ENCODE peak calls at places on chromosomes 5 and 9, in four cellular contexts. One of them, this sample, is unnamed.
A peak's percentile ranks its signal among the peaks of the same experiment; 100 is the strongest.

GRCh38 chr9:117868594-117868993 is 164.4 kb downstream of the TLR4 start:
- DNase-seq in AG04450: no peak
- DNase-seq in cardiac fibroblast: no peak
- DNase-seq in AG10803: no peak
- DNase-seq in this sample: no peak

GRCh38 chr9:133938670-133939258 is 53.4 kb downstream of the VAV2 start:
- DNase-seq in AG04450: no peak
- DNase-seq in cardiac fibroblast: no peak
- DNase-seq in AG10803: no peak
- DNase-seq in this sample: no peak

GRCh38 chr9:118575341-118576070 is 793.7 kb downstream of the BRINP1 start:
- DNase-seq in AG04450: no peak
- DNase-seq in cardiac fibroblast: peak; percentile 62
- DNase-seq in AG10803: peak; percentile 66
- DNase-seq in this sample: no peak

GRCh38 chr5:28580616-28581015 is 1542.2 kb upstream of the CDH9 start:
- DNase-seq in AG04450: no peak
- DNase-seq in cardiac fibroblast: peak; percentile 61
- DNase-seq in AG10803: no peak
- DNase-seq in this sample: no peak

GRCh38 chr5:69086206-69086605 is 7.6 kb upstream of the SLC30A5 start:
- DNase-seq in AG04450: no peak
- DNase-seq in cardiac fibroblast: no peak
- DNase-seq in AG10803: no peak
- DNase-seq in this sample: no peak

GRCh38 chr5:175826980-175827379 is 44.4 kb upstream of the CPLX2 start:
- DNase-seq in AG04450: no peak
- DNase-seq in cardiac fibroblast: no peak
- DNase-seq in AG10803: no peak
- DNase-seq in this sample: no peak

GRCh38 chr5:5497132-5497748 is 74.8 kb downstream of the ICE1 start:
- DNase-seq in AG04450: no peak
- DNase-seq in cardiac fibroblast: peak; percentile 71
- DNase-seq in AG10803: peak; percentile 64
- DNase-seq in this sample: peak; percentile 14

GRCh38 chr5:39138892-39139291 is 64.7 kb upstream of the RICTOR start:
- DNase-seq in AG04450: peak; percentile 3
- DNase-seq in cardiac fibroblast: peak; percentile 96
- DNase-seq in AG10803: peak; percentile 59
- DNase-seq in this sample: no peak

GRCh38 chr5:25339541-25339940 is 694.8 kb upstream of the CDH10 start:
- DNase-seq in AG04450: no peak
- DNase-seq in cardiac fibroblast: no peak
- DNase-seq in AG10803: no peak
- DNase-seq in this sample: no peak

GRCh38 chr5:148394587-148395019 is 10.8 kb downstream of the FBXO38 start:
- DNase-seq in AG04450: no peak
- DNase-seq in cardiac fibroblast: no peak
- DNase-seq in AG10803: no peak
- DNase-seq in this sample: no peak

GRCh38 chr5:98121036-98121936 is 652.2 kb upstream of the RGMB start:
- DNase-seq in AG04450: no peak
- DNase-seq in cardiac fibroblast: no peak
- DNase-seq in AG10803: no peak
- DNase-seq in this sample: no peak

GRCh38 chr5:7392401-7393024 is 3.4 kb upstream of the ADCY2 start:
- DNase-seq in AG04450: no peak
- DNase-seq in cardiac fibroblast: peak; percentile 11
- DNase-seq in AG10803: peak; percentile 68
- DNase-seq in this sample: peak; percentile 20

GRCh38 chr5:56481147-56481997 is 248.2 kb upstream of the ANKRD55 start:
- DNase-seq in AG04450: no peak
- DNase-seq in cardiac fibroblast: peak; percentile 35
- DNase-seq in AG10803: peak; percentile 24
- DNase-seq in this sample: no peak

GRCh38 chr5:22500521-22500920 is 352.6 kb downstream of the CDH12 start:
- DNase-seq in AG04450: no peak
- DNase-seq in cardiac fibroblast: no peak
- DNase-seq in AG10803: no peak
- DNase-seq in this sample: no peak

DNA sequence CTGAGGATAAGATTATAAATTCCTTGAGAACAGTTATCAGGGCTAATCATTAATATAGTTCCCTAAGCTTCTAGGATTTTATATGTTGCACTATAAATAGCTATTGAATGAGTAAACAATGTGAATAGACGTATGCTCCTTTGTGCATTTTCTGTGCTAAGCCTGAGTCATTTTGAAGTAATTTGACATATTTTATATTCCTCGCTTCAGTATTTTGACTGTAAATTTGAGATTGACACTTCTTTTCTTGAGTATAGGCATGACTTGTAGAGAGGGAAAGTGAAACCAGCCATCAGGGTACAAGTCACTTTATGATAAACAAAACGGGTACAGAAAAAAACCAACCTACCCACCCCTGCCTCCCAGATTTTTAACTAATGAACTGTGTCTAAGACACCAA is 367.7 kb upstream of the PRR16 start:
- DNase-seq in AG04450: no peak
- DNase-seq in cardiac fibroblast: peak; percentile 72
- DNase-seq in AG10803: peak; percentile 39
- DNase-seq in this sample: no peak
- H3K4me3 ChIP-seq in AG04450: peak overlapping the region; percentile 26
- H3K4me3 ChIP-seq in cardiac fibroblast: peak overlapping the region; percentile 9
- H3K4me3 ChIP-seq in AG10803: peak overlapping the region; percentile 2
- H3K4me3 ChIP-seq in this sample: no peak overlapping the region

GRCh38 chr9:2243666-2244555 is 228.8 kb downstream of the SMARCA2 start:
- DNase-seq in AG04450: no peak
- DNase-seq in cardiac fibroblast: peak; percentile 74
- DNase-seq in AG10803: no peak
- DNase-seq in this sample: no peak

GRCh38 chr9:2241875-2242741 is 227.0 kb downstream of the SMARCA2 start:
- DNase-seq in AG04450: peak; percentile 85
- DNase-seq in cardiac fibroblast: peak; percentile 95
- DNase-seq in AG10803: peak; percentile 85
- DNase-seq in this sample: peak; percentile 63

GRCh38 chr9:2242778-2243395 is 227.7 kb downstream of the SMARCA2 start:
- DNase-seq in AG04450: no peak
- DNase-seq in cardiac fibroblast: peak; percentile 30
- DNase-seq in AG10803: no peak
- DNase-seq in this sample: no peak

GRCh38 chr9:2235623-2236022 is 220.5 kb downstream of the SMARCA2 start:
- DNase-seq in AG04450: no peak
- DNase-seq in cardiac fibroblast: no peak
- DNase-seq in AG10803: no peak
- DNase-seq in this sample: no peak

DNA sequence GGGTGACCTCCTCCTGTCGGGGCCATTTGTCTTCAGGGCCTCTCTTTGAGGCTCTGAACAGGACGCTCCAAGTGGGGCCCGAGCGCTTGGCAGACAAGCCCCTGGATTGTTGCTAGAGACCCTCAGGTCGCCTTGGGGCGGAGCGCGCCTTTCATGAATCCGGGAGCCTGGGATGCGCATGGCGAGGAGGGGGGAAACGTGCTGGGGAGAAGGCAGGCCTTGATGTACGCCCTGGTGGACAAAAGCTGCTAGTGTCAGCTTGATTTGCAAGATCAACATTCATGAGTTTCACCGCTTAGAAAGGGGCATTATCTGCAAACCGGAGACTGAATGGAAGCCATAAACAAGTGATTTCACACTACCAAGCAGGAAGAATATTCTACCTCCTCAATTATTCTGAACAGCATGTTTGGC is 226.3 kb downstream of the SMARCA2 start:
- DNase-seq in AG04450: peak; percentile 75
- DNase-seq in cardiac fibroblast: peak; percentile 89
- DNase-seq in AG10803: peak; percentile 78
- DNase-seq in this sample: peak; percentile 31
- TF ChIP-seq CTCF in AG04450: peak; percentile 55
- TF ChIP-seq CTCF in cardiac fibroblast: peak; percentile 34
- TF ChIP-seq CTCF in AG10803: peak; percentile 44
- TF ChIP-seq CTCF in this sample: peak; percentile 27

DNA sequence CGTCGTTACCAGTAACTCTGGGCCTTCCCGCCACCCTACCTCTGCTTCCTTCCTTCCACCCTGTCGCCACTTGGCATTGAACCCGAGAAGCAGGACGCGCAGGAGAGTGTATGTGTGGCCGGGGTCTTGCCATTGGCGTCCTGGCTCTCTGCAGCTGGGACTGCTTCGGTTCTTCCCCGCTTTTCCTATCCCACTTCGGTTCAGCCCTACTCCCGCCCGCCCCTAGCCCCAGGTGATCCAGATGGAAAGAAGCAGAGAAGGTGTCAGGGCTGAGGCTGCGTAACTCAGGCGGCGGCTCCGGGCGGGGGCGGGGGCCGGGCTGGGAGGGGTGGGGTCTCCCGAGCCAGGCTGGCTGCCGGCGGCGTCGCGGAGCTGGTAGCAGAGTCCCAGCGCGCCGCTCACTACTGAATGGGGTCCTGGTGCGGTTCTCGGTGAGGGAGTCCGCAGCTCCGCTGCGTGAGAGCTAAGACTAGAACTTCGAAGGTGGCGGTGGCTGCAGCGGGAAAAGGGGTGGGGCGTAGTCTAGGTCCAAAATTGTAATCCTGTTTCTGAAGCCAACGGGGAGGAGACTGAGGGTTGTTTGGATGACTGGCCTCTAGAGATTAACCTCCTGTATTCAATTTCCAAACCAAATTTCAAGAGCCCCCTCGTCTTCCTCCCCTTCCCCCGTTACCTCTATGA is 1.3 kb downstream of the PRR16 start:
- DNase-seq in AG04450: no peak
- DNase-seq in cardiac fibroblast: peak; percentile 68
- DNase-seq in AG10803: peak; percentile 72
- DNase-seq in this sample: no peak
- H3K4me3 ChIP-seq in AG04450: peak overlapping the region; percentile 91
- H3K4me3 ChIP-seq in cardiac fibroblast: peak overlapping the region; percentile 85
- H3K4me3 ChIP-seq in AG10803: peak overlapping the region; percentile 90
- H3K4me3 ChIP-seq in this sample: peak overlapping the region; percentile 81

GRCh38 chr5:43231977-43232376 is 40.0 kb downstream of the NIM1K start:
- DNase-seq in AG04450: no peak
- DNase-seq in cardiac fibroblast: no peak
- DNase-seq in AG10803: peak; percentile 5
- DNase-seq in this sample: no peak
- TF ChIP-seq CTCF in AG04450: no peak
- TF ChIP-seq CTCF in cardiac fibroblast: peak; percentile 18
- TF ChIP-seq CTCF in AG10803: no peak
- TF ChIP-seq CTCF in this sample: peak; percentile 25

GRCh38 chr5:72177538-72177937 is 70.3 kb downstream of the MAP1B start:
- DNase-seq in AG04450: no peak
- DNase-seq in cardiac fibroblast: no peak
- DNase-seq in AG10803: no peak
- DNase-seq in this sample: no peak
- H3K4me3 ChIP-seq in AG04450: no peak overlapping the region
- H3K4me3 ChIP-seq in cardiac fibroblast: no peak overlapping the region
- H3K4me3 ChIP-seq in AG10803: no peak overlapping the region
- H3K4me3 ChIP-seq in this sample: no peak overlapping the region

DNA sequence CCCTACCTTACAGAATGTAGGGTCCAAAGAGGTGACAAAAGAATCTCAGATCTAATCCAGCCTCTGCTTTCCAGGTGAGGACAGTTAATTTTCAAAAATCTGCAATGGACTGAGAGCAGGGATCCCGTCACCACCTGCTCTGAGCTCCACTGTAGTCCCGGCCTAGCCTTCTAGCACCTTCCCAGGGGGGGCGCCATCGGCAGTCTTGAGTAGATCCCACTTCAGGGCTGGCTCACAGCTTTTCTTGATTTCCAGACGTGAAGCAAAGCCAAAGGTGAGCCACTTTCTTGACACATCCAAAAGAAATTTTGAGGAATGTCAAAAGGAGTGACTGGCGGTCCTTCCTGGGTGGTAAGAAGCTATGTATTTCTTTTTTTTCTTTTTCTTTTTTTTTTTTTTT is 114.1 kb downstream of the SYK start:
- DNase-seq in AG04450: no peak
- DNase-seq in cardiac fibroblast: peak; percentile 39
- DNase-seq in AG10803: no peak
- DNase-seq in this sample: no peak
- TF ChIP-seq CTCF in AG04450: peak; percentile 45
- TF ChIP-seq CTCF in cardiac fibroblast: peak; percentile 45
- TF ChIP-seq CTCF in AG10803: peak; percentile 36
- TF ChIP-seq CTCF in this sample: peak; percentile 47

GRCh38 chr9:97501972-97502221 is 431 bp downstream of the TMOD1 start:
- DNase-seq in AG04450: no peak
- DNase-seq in cardiac fibroblast: no peak
- DNase-seq in AG10803: no peak
- DNase-seq in this sample: no peak

GRCh38 chr9:97501177-97501971 is at the start of gene TMOD1:
- DNase-seq in AG04450: no peak
- DNase-seq in cardiac fibroblast: peak; percentile 25
- DNase-seq in AG10803: no peak
- DNase-seq in this sample: no peak

GRCh38 chr9:97502984-97503861 is 1.8 kb downstream of the TMOD1 start:
- DNase-seq in AG04450: no peak
- DNase-seq in cardiac fibroblast: no peak
- DNase-seq in AG10803: no peak
- DNase-seq in this sample: no peak

GRCh38 chr9:97503862-97504210 is 2.4 kb downstream of the TMOD1 start:
- DNase-seq in AG04450: no peak
- DNase-seq in cardiac fibroblast: no peak
- DNase-seq in AG10803: no peak
- DNase-seq in this sample: no peak

DNA sequence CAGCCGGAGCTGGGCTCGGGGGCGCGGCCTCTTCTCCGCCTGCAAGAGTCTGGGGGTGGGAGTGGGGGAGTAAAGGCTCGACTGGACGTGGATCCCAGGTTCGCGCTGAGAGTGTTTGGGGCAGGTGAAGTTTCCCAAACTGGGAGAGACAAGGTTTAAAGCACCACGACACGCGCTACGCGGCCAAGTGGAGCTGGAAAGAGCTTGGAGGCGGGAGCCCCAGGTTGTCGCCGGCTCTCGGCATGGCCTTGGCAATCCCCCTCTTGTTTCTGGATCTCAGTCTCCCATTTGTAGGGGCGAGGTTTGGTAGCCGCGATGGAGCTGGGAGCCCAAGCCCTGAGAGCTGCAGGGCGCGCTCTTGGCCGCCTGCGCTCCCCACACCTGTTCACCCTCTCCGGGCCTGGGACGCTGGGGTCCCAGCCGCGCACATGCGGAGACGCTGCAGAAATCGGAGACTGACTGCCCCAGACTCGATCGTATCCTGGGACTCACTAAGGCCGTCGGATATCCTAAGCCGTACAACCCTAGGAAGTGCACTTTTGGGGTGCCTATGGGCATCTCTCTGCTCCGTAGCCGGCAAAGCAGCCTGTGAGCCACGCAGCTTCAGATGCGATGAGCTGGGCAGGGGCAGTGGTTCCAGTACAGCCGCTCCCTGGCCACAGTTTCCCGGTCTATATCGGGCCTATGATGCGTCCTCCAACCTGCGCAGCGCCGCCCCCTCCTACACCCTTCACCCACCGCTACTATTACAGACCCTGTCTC is 937 bp downstream of the TMOD1 start:
- DNase-seq in AG04450: no peak
- DNase-seq in cardiac fibroblast: peak; percentile 6
- DNase-seq in AG10803: no peak
- DNase-seq in this sample: no peak
- H3K4me3 ChIP-seq in AG04450: peak overlapping the region; percentile 50
- H3K4me3 ChIP-seq in cardiac fibroblast: no peak overlapping the region
- H3K4me3 ChIP-seq in AG10803: peak overlapping the region; percentile 7
- H3K4me3 ChIP-seq in this sample: peak overlapping the region; percentile 44

GRCh38 chr5:141412853-141413539 is at the start of gene PCDHGA10:
- DNase-seq in AG04450: no peak
- DNase-seq in cardiac fibroblast: peak; percentile 73
- DNase-seq in AG10803: peak; percentile 78
- DNase-seq in this sample: no peak
- TF ChIP-seq CTCF in AG04450: peak; percentile 77
- TF ChIP-seq CTCF in cardiac fibroblast: peak; percentile 68
- TF ChIP-seq CTCF in AG10803: peak; percentile 82
- TF ChIP-seq CTCF in this sample: peak; percentile 62

This sample was measured in HFF-Myc.